ENCODE peak calls at places on chromosomes 6 and 20, in four cellular contexts. B, H, Y and F are unnamed samples. For H3K4me1, the result is how much of the 10 kb centered on the place peaks cover.

GRCh38 chr6:1023229-1023628 is 288.7 kb upstream of the FOXQ1 start:
- DNase-seq in B (no peak), H (no peak), Y (no peak), F (no peak)

GRCh38 chr6:134527108-134527787 is 209.3 kb upstream of the SGK1 start:
- DNase-seq in B (no peak), H (no peak), Y (no peak), F (no peak)

GRCh38 chr6:166671434-166672061 is 44.5 kb upstream of the RPS6KA2 start:
- DNase-seq in B (no peak), H (no peak), Y (no peak), F (no peak)

GRCh38 chr6:145044606-145045275 is 690.6 kb downstream of the EPM2A start:
- DNase-seq in B (no peak), H (no peak), Y (no peak), F (no peak)

GRCh38 chr6:106026748-106027147 is 59.4 kb upstream of the PRDM1 start:
- DNase-seq in B (no peak), H (no peak), Y (no peak), F (no peak)

GRCh38 chr6:54980511-54981275 is 134.1 kb downstream of the FAM83B start:
- DNase-seq in B (no peak), H (no peak), Y (no peak), F (no peak)

GRCh38 chr6:137927777-137928218 is 60.7 kb downstream of the TNFAIP3 start:
- DNase-seq in B (no peak), H (peak), Y (no peak), F (no peak)

GRCh38 chr6:44002591-44003344 is 124.5 kb downstream of the MRPL14 start:
- DNase-seq in B (no peak), H (peak), Y (no peak), F (peak)

GRCh38 chr20:62321521-62321948 is 18.7 kb downstream of the ADRM1 start:
- DNase-seq in B (no peak), H (peak), Y (no peak), F (no peak)

GRCh38 chr6:1838604-1839003 is 228.9 kb downstream of the FOXC1 start:
- DNase-seq in B (no peak), H (no peak), Y (no peak), F (no peak)

GRCh38 chr6:136696783-136697364 is 95.4 kb downstream of the MAP3K5 start:
- DNase-seq in B (no peak), H (no peak), Y (no peak), F (no peak)

GRCh38 chr6:112384511-112384910 is 37.4 kb downstream of the RFPL4B start:
- DNase-seq in B (no peak), H (no peak), Y (no peak), F (no peak)

GRCh38 chr20:63708301-63709148 is 686 bp downstream of the ZGPAT start:
- DNase-seq in B (no peak), H (no peak), Y (no peak), F (peak)

GRCh38 chr20:45934046-45934586 is 367 bp upstream of the PCIF1 start:
- DNase-seq in B (no peak), H (peak), Y (no peak), F (peak)

GRCh38 chr6:169933839-169934698 is 182.6 kb downstream of the ERMARD start:
- DNase-seq in B (no peak), H (peak), Y (no peak), F (peak)

GRCh38 chr20:4161447-4162251 is 146.3 kb upstream of the RNF24 start:
- DNase-seq in B (no peak), H (peak), Y (no peak), F (peak)

GRCh38 chr6:17012421-17013225 is 89.2 kb upstream of the STMND1 start:
- DNase-seq in B (no peak), H (no peak), Y (no peak), F (no peak)

GRCh38 chr6:149964243-149965190 is 774 bp downstream of the ULBP1 start:
- DNase-seq in B (no peak), H (peak), Y (no peak), F (no peak)

GRCh38 chr6:141610741-141611140 is 522.0 kb upstream of the GJE1 start:
- DNase-seq in B (no peak), H (no peak), Y (no peak), F (peak)

GRCh38 chr6:43992783-43993505 is 134.3 kb downstream of the MRPL14 start:
- DNase-seq in B (no peak), H (no peak), Y (no peak), F (no peak)

GRCh38 chr6:40528051-40528450 is 59.1 kb downstream of the LRFN2 start:
- DNase-seq in B (no peak), H (no peak), Y (no peak), F (no peak)

GRCh38 chr6:170152111-170152926 is 138.6 kb downstream of the DLL1 start:
- DNase-seq in B (peak), H (peak), Y (no peak), F (peak)

GRCh38 chr6:108115598-108116058 is 41.1 kb upstream of the OSTM1 start:
- DNase-seq in B (peak), H (peak), Y (no peak), F (peak)
- H3K4me3 ChIP-seq in B (no peak), H (peak), Y (peak), F (peak)

DNA sequence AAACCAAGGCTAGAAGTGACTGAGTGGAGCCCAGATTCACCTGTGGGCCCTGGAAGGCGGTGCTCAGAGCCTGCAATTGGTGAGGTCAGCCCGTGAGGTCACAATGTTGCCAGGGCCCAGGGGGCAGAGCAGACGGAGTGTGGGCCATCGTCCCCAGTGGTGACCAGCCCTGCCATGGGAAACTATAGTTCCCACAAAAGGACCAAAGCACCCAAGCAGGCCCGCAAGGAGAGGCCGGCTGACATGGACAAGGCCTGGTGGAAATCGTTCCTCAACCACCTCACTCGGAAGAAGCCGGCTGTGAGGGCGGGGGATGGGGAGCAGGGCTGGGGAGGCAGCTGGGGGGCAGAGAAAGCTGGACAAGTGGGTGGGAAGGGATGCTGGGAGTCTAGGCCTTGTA is at the start of gene C20orf144:
- DNase-seq in B (no peak), H (no peak), Y (no peak), F (peak)
- H3K27ac ChIP-seq in B (no peak), H (peak), Y (peak), F (peak)

GRCh38 chr20:34420975-34421374 is 57.9 kb downstream of the ITCH start:
- DNase-seq in B (no peak), H (no peak), Y (no peak), F (no peak)
- H3K4me1 ChIP-seq in B (under half), H (under half), Y (under half), F (under half)

GRCh38 chr6:89311530-89311852 is 3.6 kb downstream of the GABRR2 start:
- DNase-seq in B (no peak), H (no peak), Y (no peak), F (no peak)
- H3K4me3 ChIP-seq in B (no peak), H (no peak), Y (no peak), F (no peak)